ENCODE peak calls at places on chromosomes 3 and 15, in nine cellular contexts. B is uterus, R is HCT116, A is IMR-90, X is GM12891, M is A549, G is H1, Z is body of pancreas, H is prostate gland. S is an unnamed sample.

GRCh38 chr3:63654246-63654645 is 1.8 kb downstream of the SNTN start:
- DNase-seq in G (no peak), R (no peak), M (no peak), Z (no peak), H (no peak), X (no peak), B (no peak), A (peak), S (no peak)

GRCh38 chr3:101495552-101495951 is 17.5 kb downstream of the SENP7 start:
- DNase-seq in M (no peak), B (no peak), A (no peak), X (no peak), H (no peak), R (no peak), Z (no peak), G (no peak), S (no peak)

GRCh38 chr3:194091141-194091540 is 44.8 kb upstream of the HES1 start:
- DNase-seq in R (no peak), B (no peak), H (no peak), M (peak), A (peak), Z (no peak), G (no peak), X (no peak), S (peak)

GRCh38 chr3:190496859-190497258 is 17.0 kb upstream of the IL1RAP start:
- DNase-seq in A (no peak), H (no peak), M (no peak), B (no peak), Z (no peak), R (no peak), G (no peak), X (no peak), S (no peak)

GRCh38 chr3:54045416-54045815 is 76.9 kb upstream of the CACNA2D3 start:
- DNase-seq in Z (peak), X (no peak), R (no peak), A (no peak), M (no peak), H (no peak), G (no peak), B (no peak), S (no peak)

GRCh38 chr15:47620960-47621681 is 96.2 kb upstream of the SEMA6D start:
- DNase-seq in Z (no peak), M (no peak), A (peak), B (no peak), H (no peak), R (no peak), X (no peak), G (no peak), S (no peak)

GRCh38 chr3:85030052-85030451 is 71.3 kb downstream of the CADM2 start:
- DNase-seq in H (no peak), B (no peak), Z (no peak), M (no peak), A (no peak), G (no peak), X (no peak), R (no peak), S (no peak)

GRCh38 chr3:152193673-152194267 is 75.0 kb upstream of the MBNL1 start:
- DNase-seq in M (no peak), R (no peak), A (no peak), Z (no peak), H (no peak), B (no peak), G (no peak), X (no peak), S (no peak)

GRCh38 chr15:62781081-62781497 is 261.5 kb upstream of the TPM1 start:
- DNase-seq in H (no peak), M (no peak), B (no peak), Z (peak), G (no peak), A (no peak), R (no peak), X (no peak), S (no peak)

DNA sequence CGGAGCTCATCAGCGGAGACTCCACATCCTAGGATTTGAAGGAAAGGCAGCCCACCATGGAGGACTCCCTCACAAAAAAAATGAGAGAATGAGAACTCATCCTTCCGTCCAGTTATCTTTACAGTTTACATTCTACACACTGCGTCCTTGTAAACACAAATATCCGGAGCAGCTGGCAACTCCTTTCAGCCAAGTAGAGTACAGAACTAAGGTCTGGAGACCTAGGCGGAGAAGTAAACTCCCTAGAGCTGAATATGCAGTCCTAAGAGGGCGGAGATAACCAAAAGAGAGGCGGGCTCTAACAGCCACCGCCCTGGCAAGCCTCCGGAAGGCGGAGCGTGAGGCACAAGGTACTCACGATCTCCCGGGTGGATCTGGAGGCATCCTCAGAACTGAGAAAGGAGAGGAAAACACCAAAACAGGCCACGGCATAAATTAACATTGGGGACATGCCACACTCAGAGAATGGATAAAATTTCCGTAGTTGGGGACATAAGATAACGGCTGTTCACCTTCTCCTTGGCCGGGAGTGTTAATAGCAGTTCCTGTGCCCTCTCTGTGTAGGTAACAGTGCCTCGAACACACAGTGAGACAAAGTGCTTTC is 976 bp upstream of the SIN3A start:
- DNase-seq in X (no peak), A (peak), M (peak), G (no peak), R (peak), Z (peak), H (peak), B (peak), S (peak)
- TF ChIP-seq POLR2A in X (peak), A (peak), M (no peak), G (peak), R (peak), Z (peak), H (peak), B (no peak), S (no peak)

GRCh38 chr3:133574260-133574881 is 885 bp downstream of the CDV3 start:
- DNase-seq in H (peak), A (peak), Z (peak), R (no peak), B (peak), M (no peak), G (no peak), X (peak), S (no peak)
- TF ChIP-seq POLR2A in H (peak), A (peak), Z (peak), R (no peak), B (peak), M (no peak), G (no peak), X (peak), S (peak)

GRCh38 chr3:16140116-16140893 is 34.2 kb upstream of the GALNT15 start:
- DNase-seq in M (no peak), B (peak), G (no peak), X (no peak), H (peak), A (peak), R (no peak), Z (peak), S (peak)
- TF ChIP-seq POLR2A in M (no peak), B (no peak), G (no peak), X (no peak), H (no peak), A (no peak), R (no peak), Z (no peak), S (no peak)

GRCh38 chr3:123066896-123067688 is at the start of gene PDIA5:
- DNase-seq in G (peak), R (peak), M (peak), H (peak), X (peak), B (peak), A (peak), Z (peak), S (peak)
- TF ChIP-seq POLR2A in G (no peak), R (peak), M (peak), H (peak), X (no peak), B (peak), A (peak), Z (peak), S (peak)

DNA sequence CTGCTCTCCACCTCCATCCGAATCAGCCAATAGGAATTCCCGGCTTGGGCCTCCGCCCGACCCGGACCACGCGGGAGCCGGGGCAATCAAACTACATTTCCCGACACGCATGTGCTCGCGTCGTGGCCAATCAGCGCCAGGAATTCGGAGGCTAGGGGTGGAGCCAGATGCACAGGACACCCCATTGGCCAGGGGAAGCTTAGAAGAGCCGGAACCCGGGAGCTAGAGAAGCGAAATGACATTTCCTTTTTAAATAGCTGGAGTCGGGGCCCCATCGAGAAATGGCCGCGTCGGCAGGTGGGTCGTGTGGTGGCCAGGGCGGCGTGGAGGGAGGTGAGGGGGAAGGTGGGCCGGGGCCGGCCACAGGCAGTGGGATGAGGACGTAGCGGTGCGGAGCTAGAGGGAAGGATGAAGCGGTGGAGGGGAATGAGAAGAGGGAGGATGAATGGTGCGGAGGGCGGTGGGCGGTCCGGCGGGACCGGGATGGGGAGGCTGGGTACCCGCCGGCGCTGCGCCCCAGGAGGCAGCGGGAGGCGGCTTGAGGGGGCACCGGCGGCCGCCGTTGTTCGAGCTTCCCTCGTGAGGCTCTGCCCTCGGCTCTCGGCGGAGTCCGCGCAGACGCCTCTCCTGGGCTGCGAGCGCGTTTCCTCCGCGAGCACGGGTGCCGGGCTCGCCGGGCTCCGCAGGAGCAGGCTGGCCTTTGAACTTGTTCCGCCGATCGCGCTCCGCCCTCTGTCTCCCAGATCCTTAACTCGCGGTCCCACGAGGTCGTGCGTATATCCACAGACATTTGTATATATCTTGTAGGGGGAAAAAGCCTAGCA is at the start of gene KBTBD8:
- DNase-seq in Z (peak), M (peak), B (peak), A (peak), G (peak), H (peak), X (peak), R (peak), S (peak)
- TF ChIP-seq POLR2A in Z (peak), M (peak), B (peak), A (peak), G (no peak), H (peak), X (no peak), R (no peak), S (peak)

GRCh38 chr15:31330111-31330785 is 3.6 kb downstream of the KLF13 start:
- DNase-seq in B (no peak), X (no peak), R (no peak), H (no peak), Z (no peak), G (no peak), A (no peak), M (no peak), S (no peak)
- TF ChIP-seq POLR2A in B (no peak), X (no peak), R (no peak), H (no peak), Z (no peak), G (no peak), A (no peak), M (no peak), S (no peak)

GRCh38 chr3:112293368-112294321 is at the start of gene SLC9C1:
- DNase-seq in G (no peak), A (peak), M (peak), Z (peak), B (peak), H (peak), X (no peak), R (peak), S (peak)
- TF ChIP-seq POLR2A in G (no peak), A (no peak), M (no peak), Z (no peak), B (no peak), H (no peak), X (no peak), R (peak), S (no peak)

S was measured in H54.